ENCODE peak calls at places on chromosomes 4 and X, in six cellular contexts. M is AG10803; X is substantia nigra; W is ovary; P is naive thymus-derived CD8-positive, alpha-beta T cell; F is right cardiac atrium. Z is an unnamed sample.

GRCh38 chr4:185800266-185800945 is 11.6 kb downstream of the SORBS2 start:
- DNase-seq in F (peak), M (no peak), W (no peak), X (no peak), P (no peak), Z (no peak)

GRCh38 chr4:60366661-60367060 is 833.5 kb upstream of the ADGRL3 start:
- DNase-seq in W (no peak), F (no peak), X (no peak), M (no peak), P (no peak), Z (no peak)

GRCh38 chr4:35730414-35730813 is 513.9 kb downstream of the ARAP2 start:
- DNase-seq in X (no peak), M (no peak), W (no peak), P (no peak), F (no peak), Z (no peak)

GRCh38 chrX:137742846-137743245 is 176.9 kb downstream of the ZIC3 start:
- DNase-seq in X (no peak), M (no peak), F (no peak), W (no peak), P (no peak), Z (no peak)

GRCh38 chr4:173827707-173828106 is 297.7 kb upstream of the HAND2 start:
- DNase-seq in M (no peak), F (no peak), W (no peak), P (no peak), X (no peak), Z (no peak)

GRCh38 chrX:8189096-8189830 is 18.2 kb upstream of the VCX2 start:
- DNase-seq in X (no peak), P (no peak), W (no peak), F (no peak), M (no peak), Z (no peak)

GRCh38 chr4:151931563-151931962 is 170.8 kb upstream of the GATB start:
- DNase-seq in F (no peak), P (no peak), W (no peak), X (no peak), M (no peak), Z (no peak)

GRCh38 chr4:108473163-108473720 is 147.1 kb upstream of the RPL34 start:
- DNase-seq in W (no peak), M (no peak), X (no peak), P (no peak), F (no peak), Z (no peak)

GRCh38 chrX:109643687-109644086 is 18.7 kb upstream of the KCNE5 start:
- DNase-seq in P (no peak), W (no peak), F (no peak), X (no peak), M (no peak), Z (no peak)

GRCh38 chr4:80732010-80732409 is 298.5 kb upstream of the BMP3 start:
- DNase-seq in F (no peak), X (no peak), P (no peak), M (peak), W (no peak), Z (no peak)